ENCODE peak calls at places on chromosome 20, in five cellular contexts. C is NCI-H226, W is cardiac fibroblast, B is NCI-H345, T is lower lobe of right lung. Y is an unnamed sample.

GRCh38 chr20:62737971-62738881 is 29.6 kb downstream of the NTSR1 start:
- DNase-seq in C (no peak), W (no peak), B (peak; percentile 21), T (peak; percentile 43), Y (no peak)

GRCh38 chr20:35839891-35840290 is 68.1 kb downstream of the PHF20 start:
- DNase-seq in C (no peak), W (no peak), B (no peak), T (no peak), Y (no peak)

GRCh38 chr20:31569163-31570020 is 35.7 kb upstream of the ID1 start:
- DNase-seq in C (peak; percentile 69), W (peak; percentile 67), B (peak; percentile 63), T (peak; percentile 63), Y (no peak)

GRCh38 chr20:46592580-46593362 is 42.3 kb upstream of the OCSTAMP start:
- DNase-seq in C (no peak), W (no peak), B (no peak), T (no peak), Y (no peak)

GRCh38 chr20:17936791-17937687 is 31.6 kb downstream of the SNX5 start:
- DNase-seq in C (no peak), W (peak; percentile 83), B (no peak), T (peak; percentile 58), Y (no peak)

GRCh38 chr20:10356628-10357027 is 77.4 kb downstream of the MKKS start:
- DNase-seq in C (no peak), W (no peak), B (no peak), T (no peak), Y (no peak)

GRCh38 chr20:4179545-4179944 is 164.2 kb upstream of the RNF24 start:
- DNase-seq in C (no peak), W (no peak), B (no peak), T (no peak), Y (no peak)

GRCh38 chr20:2118783-2119182 is 17.2 kb downstream of the STK35 start:
- DNase-seq in C (no peak), W (no peak), B (no peak), T (no peak), Y (no peak)

GRCh38 chr20:33490023-33490933 is at the start of gene CBFA2T2:
- DNase-seq in C (peak; percentile 55), W (peak; percentile 76), B (peak; percentile 70), T (peak; percentile 83), Y (no peak)

GRCh38 chr20:9408422-9409300 is 105.7 kb upstream of the LAMP5 start:
- DNase-seq in C (peak; percentile 58), W (peak; percentile 28), B (no peak), T (no peak), Y (no peak)

GRCh38 chr20:53940883-53941546 is 129.4 kb downstream of the BCAS1 start:
- DNase-seq in C (peak; percentile 53), W (peak; percentile 96), B (no peak), T (no peak), Y (no peak)

GRCh38 chr20:41316602-41317535 is 662 bp downstream of the ZHX3 start:
- DNase-seq in C (peak; percentile 91), W (peak; percentile 81), B (peak; percentile 66), T (peak; percentile 85), Y (no peak)

GRCh38 chr20:35907017-35907685 is 47.2 kb downstream of the SCAND1 start:
- DNase-seq in C (no peak), W (peak; percentile 35), B (peak; percentile 82), T (no peak), Y (no peak)

GRCh38 chr20:20582733-20583132 is 129.7 kb downstream of the RALGAPA2 start:
- DNase-seq in C (no peak), W (no peak), B (no peak), T (no peak), Y (no peak)

GRCh38 chr20:12237772-12238171 is 320.1 kb downstream of the BTBD3 start:
- DNase-seq in C (no peak), W (peak; percentile 67), B (no peak), T (no peak), Y (no peak)

GRCh38 chr20:41049451-41049850 is 20.8 kb downstream of the TOP1 start:
- DNase-seq in C (no peak), W (no peak), B (no peak), T (no peak), Y (no peak)

GRCh38 chr20:19026121-19026878 is 186.1 kb upstream of the SLC24A3 start:
- DNase-seq in C (no peak), W (no peak), B (no peak), T (no peak), Y (no peak)

GRCh38 chr20:52943185-52943841 is 28.8 kb upstream of the TSHZ2 start:
- DNase-seq in C (no peak), W (peak; percentile 59), B (no peak), T (no peak), Y (no peak)

GRCh38 chr20:61297981-61298380 is 45.9 kb downstream of the CDH4 start:
- DNase-seq in C (no peak), W (peak; percentile 6), B (no peak), T (no peak), Y (no peak)

GRCh38 chr20:15917333-15917732 is 655.9 kb downstream of the KIF16B start:
- DNase-seq in C (no peak), W (no peak), B (no peak), T (no peak), Y (no peak)

GRCh38 chr20:45704969-45705637 is at the start of gene WFDC10B:
- DNase-seq in C (no peak), W (no peak), B (no peak), T (no peak), Y (no peak)

GRCh38 chr20:19813839-19814238 is 55.8 kb downstream of the RIN2 start:
- DNase-seq in C (no peak), W (peak; percentile 29), B (no peak), T (no peak), Y (peak; percentile 89)

GRCh38 chr20:40462600-40462999 is 226.4 kb downstream of the MAFB start:
- DNase-seq in C (no peak), W (no peak), B (no peak), T (no peak), Y (no peak)

GRCh38 chr20:6780414-6780813 is 12.9 kb downstream of the BMP2 start:
- DNase-seq in C (no peak), W (peak; percentile 14), B (peak; percentile 8), T (no peak), Y (no peak)

GRCh38 chr20:23409800-23410199 is 11.5 kb downstream of the NAPB start:
- DNase-seq in C (no peak), W (no peak), B (no peak), T (no peak), Y (no peak)

GRCh38 chr20:53338716-53339115 is 254.9 kb downstream of the ZNF217 start:
- DNase-seq in C (no peak), W (no peak), B (no peak), T (no peak), Y (no peak)

GRCh38 chr20:25480797-25481196 is 73.3 kb downstream of the GINS1 start:
- DNase-seq in C (no peak), W (no peak), B (no peak), T (no peak), Y (no peak)